ENCODE peak calls at places on chromosomes 2 and 18, in eight cellular contexts. One of them, this sample, is unnamed.

GRCh38 chr2:38959938-38960608 is 70.4 kb downstream of the ARHGEF33 start:
- DNase-seq in psoas muscle: peak; percentile 82
- DNase-seq in OCI-LY7: no peak
- DNase-seq in sigmoid colon: peak; percentile 87
- DNase-seq in pancreas: peak; percentile 78
- DNase-seq in fibroblast of lung: peak; percentile 88
- DNase-seq in A673: peak; percentile 83
- DNase-seq in upper lobe of right lung: peak; percentile 85
- DNase-seq in this sample: peak; percentile 68

GRCh38 chr2:195934484-195934883 is 134.2 kb downstream of the DNAH7 start:
- DNase-seq in psoas muscle: no peak
- DNase-seq in OCI-LY7: no peak
- DNase-seq in sigmoid colon: no peak
- DNase-seq in pancreas: no peak
- DNase-seq in fibroblast of lung: no peak
- DNase-seq in A673: no peak
- DNase-seq in upper lobe of right lung: no peak
- DNase-seq in this sample: no peak

GRCh38 chr18:57859314-57859713 is 56.2 kb upstream of the ATP8B1 start:
- DNase-seq in psoas muscle: no peak
- DNase-seq in OCI-LY7: peak; percentile 4
- DNase-seq in sigmoid colon: no peak
- DNase-seq in pancreas: no peak
- DNase-seq in fibroblast of lung: peak; percentile 33
- DNase-seq in A673: peak; percentile 61
- DNase-seq in upper lobe of right lung: no peak
- DNase-seq in this sample: no peak

GRCh38 chr2:177332041-177332991 is 60.3 kb upstream of the AGPS start:
- DNase-seq in psoas muscle: no peak
- DNase-seq in OCI-LY7: peak; percentile 74
- DNase-seq in sigmoid colon: peak; percentile 80
- DNase-seq in pancreas: no peak
- DNase-seq in fibroblast of lung: peak; percentile 89
- DNase-seq in A673: peak; percentile 83
- DNase-seq in upper lobe of right lung: no peak
- DNase-seq in this sample: no peak

GRCh38 chr2:219247678-219248642 is 2.7 kb downstream of the STK16 start:
- DNase-seq in psoas muscle: no peak
- DNase-seq in OCI-LY7: peak; percentile 74
- DNase-seq in sigmoid colon: no peak
- DNase-seq in pancreas: no peak
- DNase-seq in fibroblast of lung: no peak
- DNase-seq in A673: no peak
- DNase-seq in upper lobe of right lung: no peak
- DNase-seq in this sample: no peak

GRCh38 chr18:2969695-2970094 is 43.2 kb downstream of the LPIN2 start:
- DNase-seq in psoas muscle: no peak
- DNase-seq in OCI-LY7: no peak
- DNase-seq in sigmoid colon: no peak
- DNase-seq in pancreas: no peak
- DNase-seq in fibroblast of lung: no peak
- DNase-seq in A673: no peak
- DNase-seq in upper lobe of right lung: no peak
- DNase-seq in this sample: no peak

GRCh38 chr18:78160961-78161656 is 818.5 kb upstream of the SALL3 start:
- DNase-seq in psoas muscle: no peak
- DNase-seq in OCI-LY7: no peak
- DNase-seq in sigmoid colon: no peak
- DNase-seq in pancreas: no peak
- DNase-seq in fibroblast of lung: no peak
- DNase-seq in A673: no peak
- DNase-seq in upper lobe of right lung: no peak
- DNase-seq in this sample: no peak

GRCh38 chr18:58161659-58162058 is 117.6 kb downstream of the NEDD4L start:
- DNase-seq in psoas muscle: no peak
- DNase-seq in OCI-LY7: no peak
- DNase-seq in sigmoid colon: no peak
- DNase-seq in pancreas: no peak
- DNase-seq in fibroblast of lung: no peak
- DNase-seq in A673: peak; percentile 49
- DNase-seq in upper lobe of right lung: no peak
- DNase-seq in this sample: no peak

GRCh38 chr2:231483398-231484329 is 19.4 kb upstream of the NCL start:
- DNase-seq in psoas muscle: peak; percentile 40
- DNase-seq in OCI-LY7: no peak
- DNase-seq in sigmoid colon: peak; percentile 62
- DNase-seq in pancreas: peak; percentile 71
- DNase-seq in fibroblast of lung: no peak
- DNase-seq in A673: no peak
- DNase-seq in upper lobe of right lung: peak; percentile 69
- DNase-seq in this sample: no peak

GRCh38 chr2:207939342-207940108 is 85.8 kb downstream of the PLEKHM3 start:
- DNase-seq in psoas muscle: no peak
- DNase-seq in OCI-LY7: no peak
- DNase-seq in sigmoid colon: no peak
- DNase-seq in pancreas: no peak
- DNase-seq in fibroblast of lung: no peak
- DNase-seq in A673: no peak
- DNase-seq in upper lobe of right lung: no peak
- DNase-seq in this sample: no peak

GRCh38 chr2:238686223-238686622 is 161.7 kb upstream of the TWIST2 start:
- DNase-seq in psoas muscle: no peak
- DNase-seq in OCI-LY7: no peak
- DNase-seq in sigmoid colon: no peak
- DNase-seq in pancreas: no peak
- DNase-seq in fibroblast of lung: no peak
- DNase-seq in A673: no peak
- DNase-seq in upper lobe of right lung: no peak
- DNase-seq in this sample: no peak

GRCh38 chr18:29779096-29779495 is 1263.4 kb downstream of the DSC3 start:
- DNase-seq in psoas muscle: no peak
- DNase-seq in OCI-LY7: no peak
- DNase-seq in sigmoid colon: no peak
- DNase-seq in pancreas: no peak
- DNase-seq in fibroblast of lung: no peak
- DNase-seq in A673: no peak
- DNase-seq in upper lobe of right lung: no peak
- DNase-seq in this sample: no peak

GRCh38 chr18:76953186-76953982 is 131.0 kb downstream of the ZNF236 start:
- DNase-seq in psoas muscle: peak; percentile 61
- DNase-seq in OCI-LY7: no peak
- DNase-seq in sigmoid colon: peak; percentile 87
- DNase-seq in pancreas: peak; percentile 90
- DNase-seq in fibroblast of lung: peak; percentile 48
- DNase-seq in A673: no peak
- DNase-seq in upper lobe of right lung: peak; percentile 90
- DNase-seq in this sample: no peak
- H3K27ac ChIP-seq in psoas muscle: no peak overlapping the region
- H3K27ac ChIP-seq in OCI-LY7: no peak overlapping the region
- H3K27ac ChIP-seq in sigmoid colon: peak overlapping the region; percentile 74
- H3K27ac ChIP-seq in pancreas: peak overlapping the region; percentile 24
- H3K27ac ChIP-seq in fibroblast of lung: no peak overlapping the region
- H3K27ac ChIP-seq in A673: no peak overlapping the region
- H3K27ac ChIP-seq in upper lobe of right lung: peak overlapping the region; percentile 61
- H3K27ac ChIP-seq in this sample: no peak overlapping the region

GRCh38 chr18:60146220-60146960 is 226.2 kb downstream of the MC4R start:
- DNase-seq in psoas muscle: no peak
- DNase-seq in OCI-LY7: no peak
- DNase-seq in sigmoid colon: no peak
- DNase-seq in pancreas: no peak
- DNase-seq in fibroblast of lung: no peak
- DNase-seq in A673: no peak
- DNase-seq in upper lobe of right lung: no peak
- DNase-seq in this sample: no peak

GRCh38 chr18:60147326-60147725 is 225.2 kb downstream of the MC4R start:
- DNase-seq in psoas muscle: no peak
- DNase-seq in OCI-LY7: no peak
- DNase-seq in sigmoid colon: no peak
- DNase-seq in pancreas: no peak
- DNase-seq in fibroblast of lung: no peak
- DNase-seq in A673: no peak
- DNase-seq in upper lobe of right lung: no peak
- DNase-seq in this sample: no peak

DNA sequence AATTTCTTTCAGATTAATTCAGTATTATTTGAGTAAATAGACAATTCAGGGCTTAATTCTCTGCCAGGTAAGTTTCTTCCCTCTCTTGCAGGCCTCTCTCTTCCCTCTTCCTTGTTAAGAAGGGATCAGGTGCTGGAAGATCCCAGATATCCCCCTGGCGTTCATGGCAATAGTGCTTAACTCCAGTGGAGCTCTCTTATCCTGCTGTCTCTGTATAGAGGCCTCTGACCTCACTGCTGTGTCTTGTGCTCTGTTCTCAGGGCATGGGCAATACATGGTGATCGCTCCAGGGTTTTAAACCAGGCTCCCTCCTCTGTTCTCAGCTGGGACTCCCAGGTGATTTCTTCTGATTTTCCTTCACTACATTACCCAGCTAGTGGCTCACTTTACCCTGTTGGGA is 226.8 kb downstream of the MC4R start:
- DNase-seq in psoas muscle: no peak
- DNase-seq in OCI-LY7: no peak
- DNase-seq in sigmoid colon: no peak
- DNase-seq in pancreas: no peak
- DNase-seq in fibroblast of lung: no peak
- DNase-seq in A673: no peak
- DNase-seq in upper lobe of right lung: no peak
- DNase-seq in this sample: no peak
- H3K4me3 ChIP-seq in psoas muscle: no peak overlapping the region
- H3K4me3 ChIP-seq in OCI-LY7: no peak overlapping the region
- H3K4me3 ChIP-seq in sigmoid colon: no peak overlapping the region
- H3K4me3 ChIP-seq in pancreas: no peak overlapping the region
- H3K4me3 ChIP-seq in fibroblast of lung: no peak overlapping the region
- H3K4me3 ChIP-seq in A673: no peak overlapping the region
- H3K4me3 ChIP-seq in upper lobe of right lung: no peak overlapping the region
- H3K4me3 ChIP-seq in this sample: no peak overlapping the region

GRCh38 chr18:1668284-1668683 is 763.6 kb downstream of the ADCYAP1 start:
- DNase-seq in psoas muscle: no peak
- DNase-seq in OCI-LY7: no peak
- DNase-seq in sigmoid colon: no peak
- DNase-seq in pancreas: no peak
- DNase-seq in fibroblast of lung: no peak
- DNase-seq in A673: no peak
- DNase-seq in upper lobe of right lung: no peak
- DNase-seq in this sample: no peak

GRCh38 chr18:1663879-1664705 is 759.4 kb downstream of the ADCYAP1 start:
- DNase-seq in psoas muscle: peak; percentile 37
- DNase-seq in OCI-LY7: peak; percentile 40
- DNase-seq in sigmoid colon: no peak
- DNase-seq in pancreas: peak; percentile 46
- DNase-seq in fibroblast of lung: no peak
- DNase-seq in A673: peak; percentile 75
- DNase-seq in upper lobe of right lung: peak; percentile 85
- DNase-seq in this sample: no peak

GRCh38 chr18:1659190-1659589 is 754.5 kb downstream of the ADCYAP1 start:
- DNase-seq in psoas muscle: no peak
- DNase-seq in OCI-LY7: no peak
- DNase-seq in sigmoid colon: no peak
- DNase-seq in pancreas: no peak
- DNase-seq in fibroblast of lung: no peak
- DNase-seq in A673: no peak
- DNase-seq in upper lobe of right lung: no peak
- DNase-seq in this sample: no peak

DNA sequence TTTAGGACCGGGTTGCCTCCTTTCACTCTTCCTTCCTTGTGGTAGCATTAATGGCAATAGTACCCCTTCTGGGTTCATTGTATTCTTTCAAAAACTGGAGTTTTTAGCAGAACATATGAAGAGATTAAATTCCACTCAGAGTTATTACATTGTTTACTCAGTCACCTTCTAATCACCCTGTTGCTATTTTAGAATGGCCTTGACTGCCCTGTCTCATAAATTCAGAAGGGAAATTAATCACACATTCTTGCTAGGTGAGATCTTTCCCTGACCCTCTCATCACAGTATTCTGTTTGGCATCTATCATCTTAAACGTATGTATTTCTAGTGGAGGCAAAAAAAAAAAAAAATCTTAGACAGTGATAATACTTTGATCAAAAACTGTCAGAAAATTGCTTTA is 760.4 kb downstream of the ADCYAP1 start:
- DNase-seq in psoas muscle: no peak
- DNase-seq in OCI-LY7: no peak
- DNase-seq in sigmoid colon: no peak
- DNase-seq in pancreas: no peak
- DNase-seq in fibroblast of lung: no peak
- DNase-seq in A673: no peak
- DNase-seq in upper lobe of right lung: no peak
- DNase-seq in this sample: no peak
- H3K27ac ChIP-seq in psoas muscle: no peak overlapping the region
- H3K27ac ChIP-seq in OCI-LY7: no peak overlapping the region
- H3K27ac ChIP-seq in sigmoid colon: no peak overlapping the region
- H3K27ac ChIP-seq in pancreas: no peak overlapping the region
- H3K27ac ChIP-seq in fibroblast of lung: no peak overlapping the region
- H3K27ac ChIP-seq in A673: no peak overlapping the region
- H3K27ac ChIP-seq in upper lobe of right lung: no peak overlapping the region
- H3K27ac ChIP-seq in this sample: no peak overlapping the region

GRCh38 chr2:69097908-69098655 is 85.1 kb downstream of the ANTXR1 start:
- DNase-seq in psoas muscle: no peak
- DNase-seq in OCI-LY7: no peak
- DNase-seq in sigmoid colon: no peak
- DNase-seq in pancreas: no peak
- DNase-seq in fibroblast of lung: no peak
- DNase-seq in A673: no peak
- DNase-seq in upper lobe of right lung: no peak
- DNase-seq in this sample: no peak

GRCh38 chr2:69096326-69097095 is 83.5 kb downstream of the ANTXR1 start:
- DNase-seq in psoas muscle: no peak
- DNase-seq in OCI-LY7: no peak
- DNase-seq in sigmoid colon: no peak
- DNase-seq in pancreas: no peak
- DNase-seq in fibroblast of lung: no peak
- DNase-seq in A673: peak; percentile 80
- DNase-seq in upper lobe of right lung: no peak
- DNase-seq in this sample: no peak

GRCh38 chr2:69095246-69095645 is 82.3 kb downstream of the ANTXR1 start:
- DNase-seq in psoas muscle: no peak
- DNase-seq in OCI-LY7: no peak
- DNase-seq in sigmoid colon: no peak
- DNase-seq in pancreas: no peak
- DNase-seq in fibroblast of lung: peak; percentile 77
- DNase-seq in A673: peak; percentile 44
- DNase-seq in upper lobe of right lung: no peak
- DNase-seq in this sample: no peak

GRCh38 chr2:69099541-69099940 is 86.6 kb downstream of the ANTXR1 start:
- DNase-seq in psoas muscle: no peak
- DNase-seq in OCI-LY7: no peak
- DNase-seq in sigmoid colon: no peak
- DNase-seq in pancreas: no peak
- DNase-seq in fibroblast of lung: no peak
- DNase-seq in A673: peak; percentile 41
- DNase-seq in upper lobe of right lung: no peak
- DNase-seq in this sample: no peak

DNA sequence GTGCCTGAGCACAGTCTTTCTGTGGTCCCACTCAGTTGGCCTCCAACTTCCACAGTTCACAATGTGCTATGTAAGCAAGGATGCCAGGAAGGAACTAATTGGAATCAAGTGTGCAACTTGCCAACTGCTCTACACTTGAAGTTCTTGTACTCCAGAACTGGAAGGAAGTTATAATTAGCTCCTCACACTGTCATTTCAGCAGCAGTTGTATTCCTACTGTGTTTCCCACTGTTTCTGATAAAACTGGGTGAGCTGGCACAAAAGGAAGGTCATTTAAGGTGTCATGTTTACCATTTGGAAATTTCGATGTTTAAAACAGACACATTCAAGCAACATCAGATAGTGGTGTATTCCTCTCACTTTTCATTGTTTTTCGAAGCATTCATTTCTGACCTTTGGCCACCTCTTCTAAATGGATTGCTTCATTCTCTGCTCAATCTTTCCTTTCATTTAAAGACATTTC is 84.2 kb downstream of the ANTXR1 start:
- DNase-seq in psoas muscle: no peak
- DNase-seq in OCI-LY7: no peak
- DNase-seq in sigmoid colon: no peak
- DNase-seq in pancreas: no peak
- DNase-seq in fibroblast of lung: no peak
- DNase-seq in A673: peak; percentile 91
- DNase-seq in upper lobe of right lung: no peak
- DNase-seq in this sample: no peak
- H3K4me3 ChIP-seq in psoas muscle: no peak overlapping the region
- H3K4me3 ChIP-seq in OCI-LY7: no peak overlapping the region
- H3K4me3 ChIP-seq in sigmoid colon: no peak overlapping the region
- H3K4me3 ChIP-seq in pancreas: no peak overlapping the region
- H3K4me3 ChIP-seq in fibroblast of lung: no peak overlapping the region
- H3K4me3 ChIP-seq in A673: no peak overlapping the region
- H3K4me3 ChIP-seq in upper lobe of right lung: no peak overlapping the region
- H3K4me3 ChIP-seq in this sample: no peak overlapping the region

This sample was measured in dorsolateral prefrontal cortex.